ENCODE peak calls at places on chromosomes 3 and 15, in four cellular contexts. U, A, B and S are unnamed samples.

GRCh38 chr15:73560501-73561117 is 72.6 kb downstream of the NPTN start:
- DNase-seq in U (no peak), A (no peak), B (no peak), S (no peak)

GRCh38 chr15:101314726-101315125 is 19.7 kb upstream of the SNRPA1 start:
- DNase-seq in A (peak; percentile 54), U (no peak), B (peak; percentile 9), S (no peak)

GRCh38 chr3:16430717-16431630 is 82.5 kb downstream of the RFTN1 start:
- DNase-seq in U (no peak), A (no peak), B (no peak), S (no peak)

GRCh38 chr15:77810180-77810579 is 177.5 kb upstream of the LINGO1 start:
- DNase-seq in U (no peak), B (no peak), A (no peak), S (no peak)

GRCh38 chr15:73325191-73325980 is 43.4 kb downstream of the HCN4 start:
- DNase-seq in B (peak; percentile 41), A (no peak), U (no peak), S (no peak)

GRCh38 chr15:93180656-93181055 is 91.6 kb upstream of the RGMA start:
- DNase-seq in U (no peak), B (peak; percentile 54), A (peak; percentile 50), S (no peak)

GRCh38 chr3:46455231-46456115 is 9.2 kb downstream of the LTF start:
- DNase-seq in B (no peak), U (no peak), A (peak; percentile 74), S (peak; percentile 52)

GRCh38 chr3:100033184-100033583 is 81.1 kb downstream of the FILIP1L start:
- DNase-seq in U (no peak), B (no peak), A (no peak), S (no peak)

GRCh38 chr15:101689901-101690300 is 34.4 kb downstream of the TARS3 start:
- DNase-seq in A (no peak), U (no peak), B (no peak), S (no peak)

GRCh38 chr15:89307046-89307587 is 27.5 kb downstream of the POLG start:
- DNase-seq in U (no peak), B (no peak), A (no peak), S (no peak)

GRCh38 chr3:156230291-156230900 is 110.0 kb downstream of the KCNAB1 start:
- DNase-seq in U (no peak), A (no peak), B (no peak), S (no peak)

GRCh38 chr3:114686624-114687023 is 392.8 kb downstream of the TIGIT start:
- DNase-seq in B (no peak), A (no peak), U (no peak), S (no peak)